ENCODE peak calls at places on chromosomes 16 and 17, in eight cellular contexts. A, X, M, E, D, N, U and Q are unnamed samples. For H3K4me1, the result is how much of the 10 kb centered on the place peaks cover.

GRCh38 chr17:40551091-40551873 is 14.0 kb downstream of the CCR7 start:
- DNase-seq in A (peak), X (no peak), M (peak), E (peak), D (no peak), N (peak), U (peak), Q (peak)

GRCh38 chr17:58302919-58303551 is 22.3 kb upstream of the MPO start:
- DNase-seq in A (no peak), X (no peak), M (no peak), E (no peak), D (no peak), N (no peak), U (no peak), Q (no peak)

GRCh38 chr16:87431926-87432325 is 39.8 kb downstream of the MAP1LC3B start:
- DNase-seq in A (peak), X (peak), M (no peak), E (peak), D (no peak), N (no peak), U (peak), Q (no peak)

GRCh38 chr17:49952209-49952911 is 16.6 kb upstream of the DLX4 start:
- DNase-seq in A (peak), X (peak), M (peak), E (peak), D (peak), N (peak), U (peak), Q (peak)

GRCh38 chr16:55214412-55214811 is 109.6 kb upstream of the IRX6 start:
- DNase-seq in A (no peak), X (no peak), M (no peak), E (no peak), D (no peak), N (no peak), U (no peak), Q (no peak)

GRCh38 chr16:5770118-5770517 is 672.5 kb upstream of the EEF2KMT start:
- DNase-seq in A (no peak), X (no peak), M (no peak), E (no peak), D (no peak), N (no peak), U (no peak), Q (no peak)

GRCh38 chr17:17161759-17162158 is 44.4 kb downstream of the PLD6 start:
- DNase-seq in A (no peak), X (no peak), M (no peak), E (no peak), D (no peak), N (no peak), U (no peak), Q (no peak)

GRCh38 chr17:20302191-20302917 is 165.0 kb downstream of the LGALS9B start:
- DNase-seq in A (no peak), X (no peak), M (no peak), E (no peak), D (no peak), N (no peak), U (no peak), Q (no peak)

GRCh38 chr17:46851029-46851741 is at the start of gene WNT9B:
- DNase-seq in A (no peak), X (peak), M (peak), E (no peak), D (no peak), N (no peak), U (peak), Q (peak)

GRCh38 chr16:351804-352520 is 561 bp downstream of the AXIN1 start:
- DNase-seq in A (peak), X (peak), M (peak), E (peak), D (no peak), N (no peak), U (no peak), Q (no peak)

GRCh38 chr16:29844575-29845331 is 18.3 kb downstream of the CDIPT start:
- DNase-seq in A (peak), X (no peak), M (no peak), E (no peak), D (no peak), N (no peak), U (no peak), Q (no peak)

GRCh38 chr17:82267575-82268379 is 5.7 kb downstream of the CSNK1D start:
- DNase-seq in A (peak), X (no peak), M (peak), E (peak), D (no peak), N (peak), U (peak), Q (peak)

GRCh38 chr17:71870546-71870862 is 250.3 kb upstream of the SOX9 start:
- DNase-seq in A (no peak), X (peak), M (no peak), E (no peak), D (no peak), N (no peak), U (peak), Q (no peak)

GRCh38 chr17:5035356-5035755 is at the start of gene SLC52A1:
- DNase-seq in A (no peak), X (no peak), M (peak), E (no peak), D (no peak), N (no peak), U (no peak), Q (peak)

GRCh38 chr17:42670925-42671657 is 5.7 kb downstream of the PLEKHH3 start:
- DNase-seq in A (no peak), X (no peak), M (no peak), E (no peak), D (no peak), N (no peak), U (no peak), Q (no peak)

GRCh38 chr17:20948984-20949777 is 93.6 kb downstream of the USP22 start:
- DNase-seq in A (no peak), X (no peak), M (no peak), E (no peak), D (no peak), N (no peak), U (no peak), Q (no peak)

GRCh38 chr17:35148144-35148543 is 527 bp downstream of the UNC45B start:
- DNase-seq in A (no peak), X (peak), M (no peak), E (no peak), D (no peak), N (no peak), U (no peak), Q (peak)

GRCh38 chr16:59463776-59464175 is 729.7 kb upstream of the GOT2 start:
- DNase-seq in A (peak), X (no peak), M (no peak), E (no peak), D (no peak), N (no peak), U (no peak), Q (no peak)

GRCh38 chr17:71024172-71024571 is 854.8 kb downstream of the KCNJ2 start:
- DNase-seq in A (peak), X (peak), M (no peak), E (peak), D (no peak), N (no peak), U (no peak), Q (no peak)

GRCh38 chr16:66435896-66436295 is 8.8 kb downstream of the BEAN1 start:
- DNase-seq in A (no peak), X (no peak), M (no peak), E (no peak), D (no peak), N (no peak), U (no peak), Q (no peak)

GRCh38 chr16:5187402-5187952 is 89.9 kb upstream of the EEF2KMT start:
- DNase-seq in A (no peak), X (no peak), M (no peak), E (no peak), D (no peak), N (no peak), U (peak), Q (no peak)

GRCh38 chr17:40348562-40349476 is 15.7 kb downstream of the GJD3 start:
- DNase-seq in A (no peak), X (no peak), M (peak), E (no peak), D (no peak), N (peak), U (peak), Q (no peak)

GRCh38 chr17:44628234-44629188 is 27.8 kb upstream of the MEIOC start:
- DNase-seq in A (peak), X (peak), M (no peak), E (peak), D (no peak), N (no peak), U (peak), Q (no peak)

GRCh38 chr16:72800524-72800923 is 247.4 kb downstream of the ZFHX3 start:
- DNase-seq in A (no peak), X (no peak), M (no peak), E (no peak), D (no peak), N (no peak), U (no peak), Q (no peak)

GRCh38 chr17:41140360-41141132 is at the start of gene KRTAP4-6:
- DNase-seq in A (no peak), X (no peak), M (no peak), E (peak), D (no peak), N (no peak), U (no peak), Q (peak)

GRCh38 chr17:67020293-67020766 is 24.0 kb upstream of the CACNG1 start:
- DNase-seq in A (no peak), X (no peak), M (no peak), E (no peak), D (no peak), N (no peak), U (peak), Q (no peak)

GRCh38 chr17:46859996-46860395 is 8.6 kb downstream of the WNT9B start:
- DNase-seq in A (no peak), X (no peak), M (no peak), E (no peak), D (no peak), N (no peak), U (no peak), Q (no peak)

GRCh38 chr16:69182730-69183416 is 4.1 kb upstream of the SNTB2 start:
- DNase-seq in A (no peak), X (no peak), M (no peak), E (no peak), D (no peak), N (no peak), U (peak), Q (no peak)

GRCh38 chr17:77881545-77881944 is 77.0 kb upstream of the TNRC6C start:
- DNase-seq in A (peak), X (no peak), M (peak), E (peak), D (peak), N (peak), U (peak), Q (no peak)

GRCh38 chr16:89446975-89447293 is 43.4 kb downstream of the ANKRD11 start:
- DNase-seq in A (no peak), X (no peak), M (no peak), E (no peak), D (no peak), N (no peak), U (no peak), Q (no peak)

GRCh38 chr17:66915204-66915611 is 49.3 kb upstream of the CACNG4 start:
- DNase-seq in A (no peak), X (no peak), M (peak), E (no peak), D (no peak), N (no peak), U (peak), Q (no peak)

GRCh38 chr16:10581507-10581906 is 1.1 kb upstream of the EMP2 start:
- DNase-seq in A (peak), X (no peak), M (no peak), E (peak), D (no peak), N (no peak), U (no peak), Q (no peak)

GRCh38 chr16:21116148-21116693 is 34.4 kb downstream of the DNAH3 start:
- DNase-seq in A (peak), X (no peak), M (no peak), E (no peak), D (no peak), N (no peak), U (no peak), Q (no peak)

GRCh38 chr17:77344038-77344437 is 203.3 kb downstream of the SEC14L1 start:
- DNase-seq in A (no peak), X (no peak), M (no peak), E (no peak), D (no peak), N (no peak), U (no peak), Q (no peak)

GRCh38 chr17:60381958-60382357 is 10.0 kb downstream of the USP32 start:
- DNase-seq in A (no peak), X (no peak), M (no peak), E (no peak), D (no peak), N (no peak), U (peak), Q (peak)

GRCh38 chr17:78131172-78132085 is 858 bp downstream of the TMC8 start:
- DNase-seq in A (no peak), X (no peak), M (peak), E (no peak), D (peak), N (peak), U (peak), Q (no peak)

GRCh38 chr16:22007159-22007508 is 777 bp upstream of the MOSMO start:
- DNase-seq in A (no peak), X (no peak), M (no peak), E (no peak), D (no peak), N (no peak), U (no peak), Q (no peak)

GRCh38 chr17:7541074-7541621 is 7.7 kb upstream of the TNFSF12 start:
- DNase-seq in A (no peak), X (no peak), M (no peak), E (no peak), D (no peak), N (no peak), U (no peak), Q (no peak)

GRCh38 chr17:7538891-7539290 is 10.0 kb upstream of the TNFSF12 start:
- DNase-seq in A (no peak), X (no peak), M (no peak), E (no peak), D (no peak), N (no peak), U (no peak), Q (no peak)

DNA sequence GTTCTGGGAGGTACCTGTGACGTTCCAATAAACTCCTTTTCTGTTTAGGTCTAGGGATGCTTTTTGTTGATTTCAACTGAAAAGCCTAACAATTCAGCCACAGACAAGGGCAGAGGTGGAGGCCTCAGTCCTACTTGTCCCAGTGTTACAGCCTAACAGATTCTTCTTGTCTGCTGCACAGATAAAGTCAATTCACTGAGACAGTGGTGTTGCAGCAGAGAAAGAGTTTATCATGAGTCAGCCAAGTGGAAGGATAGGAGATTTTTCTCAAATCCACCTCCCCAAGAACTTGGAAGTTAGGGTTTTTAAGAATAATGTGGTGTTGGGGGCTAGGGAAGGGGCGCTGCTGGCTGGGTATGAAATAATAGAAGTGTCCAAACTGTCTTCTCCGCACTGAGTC is 10.8 kb upstream of the TNFSF12 start:
- DNase-seq in A (no peak), X (no peak), M (no peak), E (no peak), D (no peak), N (no peak), U (no peak), Q (no peak)
- H3K4me1 ChIP-seq in A (under half), X (under half), M (under half), E (under half), D (under half), N (under half), U (under half), Q (under half)

GRCh38 chr17:348692-349425 is 3.7 kb downstream of the RPH3AL start:
- DNase-seq in A (no peak), X (no peak), M (peak), E (peak), D (no peak), N (no peak), U (no peak), Q (no peak)
- H3K4me1 ChIP-seq in A (under half), X (under half), M (half or more), E (under half), D (under half), N (under half), U (under half), Q (under half)

GRCh38 chr17:73289549-73290254 is 22.1 kb downstream of the CDC42EP4 start:
- DNase-seq in A (no peak), X (no peak), M (no peak), E (no peak), D (no peak), N (no peak), U (no peak), Q (no peak)
- H3K4me1 ChIP-seq in A (under half), X (under half), M (half or more), E (half or more), D (under half), N (half or more), U (under half), Q (under half)

GRCh38 chr16:81863630-81864352 is 84.7 kb downstream of the PLCG2 start:
- DNase-seq in A (no peak), X (peak), M (peak), E (no peak), D (no peak), N (no peak), U (no peak), Q (no peak)
- H3K4me1 ChIP-seq in A (under half), X (under half), M (under half), E (under half), D (under half), N (under half), U (under half), Q (under half)

DNA sequence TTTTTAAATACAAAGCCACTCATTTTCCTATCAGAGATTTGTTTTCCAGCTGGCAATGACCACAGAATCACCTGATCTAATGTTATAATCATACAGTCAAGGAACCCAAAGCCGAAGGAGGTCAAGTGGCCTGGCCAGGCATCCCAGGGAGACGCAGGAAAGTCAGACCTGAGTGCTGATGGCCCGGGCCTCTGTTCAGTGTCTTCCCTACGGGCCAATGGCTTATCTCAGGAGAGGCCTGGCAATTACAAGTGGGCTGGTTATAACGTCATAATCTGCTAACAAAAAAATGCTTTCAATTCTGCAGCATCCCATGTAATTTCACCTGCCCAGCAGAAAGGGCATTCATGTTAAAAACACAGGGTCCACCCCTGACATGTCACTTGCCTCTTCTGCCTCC is 43.5 kb downstream of the ARHGAP17 start:
- DNase-seq in A (no peak), X (peak), M (no peak), E (no peak), D (no peak), N (no peak), U (peak), Q (no peak)
- H3K4me1 ChIP-seq in A (under half), X (under half), M (under half), E (under half), D (under half), N (under half), U (under half), Q (under half)

GRCh38 chr16:85171809-85172464 is 59.7 kb upstream of the CIBAR2 start:
- DNase-seq in A (peak), X (no peak), M (no peak), E (no peak), D (no peak), N (no peak), U (no peak), Q (peak)

GRCh38 chr16:85173981-85174751 is 61.9 kb upstream of the CIBAR2 start:
- DNase-seq in A (peak), X (peak), M (peak), E (peak), D (no peak), N (no peak), U (peak), Q (peak)

GRCh38 chr16:85172465-85173071 is 60.3 kb upstream of the CIBAR2 start:
- DNase-seq in A (peak), X (peak), M (no peak), E (peak), D (no peak), N (no peak), U (peak), Q (peak)

GRCh38 chr16:85174871-85175723 is 62.8 kb upstream of the CIBAR2 start:
- DNase-seq in A (peak), X (no peak), M (no peak), E (peak), D (no peak), N (no peak), U (peak), Q (no peak)

DNA sequence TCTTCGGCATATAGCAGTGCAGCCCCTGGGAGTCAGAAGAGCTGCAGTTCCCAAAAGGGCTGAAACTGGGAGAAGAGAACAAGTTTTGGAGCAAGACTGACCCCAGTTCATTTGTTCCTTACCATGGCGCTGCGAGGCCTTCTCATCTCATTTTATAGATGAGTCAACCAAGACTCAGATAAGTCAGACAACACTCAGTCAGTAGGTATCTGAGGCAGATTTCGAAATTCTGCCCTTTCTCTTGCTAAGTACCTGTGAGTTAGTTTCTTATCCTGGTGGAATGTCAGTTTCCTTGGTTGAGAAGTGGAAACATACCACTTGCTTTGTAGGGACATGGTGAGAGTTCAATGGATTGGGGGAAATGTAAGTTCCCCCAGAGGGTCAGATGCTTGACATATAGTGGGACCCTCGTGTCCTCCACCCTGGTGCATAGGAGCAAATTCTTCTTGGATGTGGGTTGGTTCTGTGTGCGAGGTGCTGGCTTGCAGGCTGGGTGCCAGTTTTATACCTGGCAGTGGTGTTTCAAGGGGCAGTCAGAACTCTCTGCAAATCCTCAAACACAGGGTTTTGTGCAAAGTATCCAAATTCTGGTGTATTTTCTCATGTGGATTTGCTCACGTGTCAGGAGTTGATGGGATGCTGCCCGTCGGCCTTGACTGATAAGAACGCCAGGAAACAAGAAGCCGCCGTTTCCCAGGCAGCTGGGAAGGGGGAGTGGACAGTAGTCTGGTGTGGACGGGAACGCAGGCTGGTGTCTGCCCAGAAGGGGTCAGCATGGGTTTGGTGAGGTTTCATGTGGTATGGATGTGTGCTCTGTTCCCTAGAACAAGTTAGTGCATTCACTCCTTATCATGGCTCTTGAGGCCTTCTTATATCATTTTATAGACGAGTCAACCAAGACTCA is 61.1 kb upstream of the CIBAR2 start:
- DNase-seq in A (peak), X (peak), M (no peak), E (peak), D (no peak), N (no peak), U (peak), Q (peak)
- H3K4me1 ChIP-seq in A (under half), X (under half), M (under half), E (half or more), D (under half), N (half or more), U (under half), Q (under half)